ENCODE peak calls at places on chromosome X, in eight cellular contexts. S is lung; E is activated T-helper 2 cell treated with anti-CD3 and anti-CD28 coated beads, Interferon-gamma antibody, Interleukin-2, Interleukin-4, amounts not matched to agents 10 μg/mL and 5 μg/mL and 100 μg/mL, durations not matched to agents 14 hours and 24 hours and 36 hours; A is HepG2; W is occipital lobe; X is stimulated activated CD4-positive, alpha-beta T cell treated with anti-CD3 and anti-CD28 coated beads, Interleukin-4, amount 100 ng/mL, for 1 hour; O is EH; N is progenitor cell of endocrine pancreas. P is an unnamed sample.

GRCh38 chrX:84216406-84216805 is 28.4 kb upstream of the RPS6KA6 start:
- DNase-seq in S (no peak), E (no peak), A (no peak), W (no peak), X (no peak), O (no peak), N (no peak), P (peak; percentile 94)

GRCh38 chrX:80808854-80809493 is 703 bp downstream of the BRWD3 start:
- DNase-seq in S (no peak), E (peak; percentile 12), A (no peak), W (peak; percentile 3), X (peak; percentile 13), O (peak; percentile 7), N (no peak), P (peak; percentile 53)

GRCh38 chrX:147733369-147733768 is 178.3 kb upstream of the FMR1 start:
- DNase-seq in S (no peak), E (no peak), A (no peak), W (no peak), X (no peak), O (no peak), N (no peak), P (no peak)

GRCh38 chrX:63561425-63561824 is 210.3 kb upstream of the SPIN4 start:
- DNase-seq in S (no peak), E (no peak), A (no peak), W (no peak), X (no peak), O (peak; percentile 3), N (no peak), P (no peak)

GRCh38 chrX:130086414-130087207 is 23.7 kb downstream of the ELF4 start:
- DNase-seq in S (no peak), E (peak; percentile 63), A (no peak), W (no peak), X (peak; percentile 56), O (no peak), N (no peak), P (no peak)

GRCh38 chrX:34655496-34656258 is 1.4 kb downstream of the TMEM47 start:
- DNase-seq in S (no peak), E (no peak), A (no peak), W (no peak), X (no peak), O (peak; percentile 36), N (no peak), P (no peak)

GRCh38 chrX:101252634-101253033 is 33.0 kb downstream of the DRP2 start:
- DNase-seq in S (no peak), E (no peak), A (no peak), W (no peak), X (no peak), O (peak; percentile 10), N (no peak), P (no peak)

GRCh38 chrX:44344194-44344593 is 722 bp upstream of the EFHC2 start:
- DNase-seq in S (peak; percentile 35), E (peak; percentile 50), A (no peak), W (no peak), X (peak; percentile 45), O (no peak), N (no peak), P (no peak)

GRCh38 chrX:55451990-55452824 is at the start of gene MAGEH1:
- DNase-seq in S (peak; percentile 83), E (peak; percentile 72), A (peak; percentile 52), W (peak; percentile 84), X (peak; percentile 76), O (peak; percentile 87), N (peak; percentile 29), P (peak; percentile 48)

GRCh38 chrX:130020661-130021324 is 38.4 kb downstream of the BCORL1 start:
- DNase-seq in S (no peak), E (no peak), A (no peak), W (no peak), X (no peak), O (no peak), N (no peak), P (no peak)

GRCh38 chrX:75337525-75337924 is 63.6 kb downstream of the UPRT start:
- DNase-seq in S (no peak), E (no peak), A (no peak), W (no peak), X (no peak), O (no peak), N (no peak), P (no peak)

GRCh38 chrX:68438575-68438974 is 5.3 kb upstream of the OPHN1 start:
- DNase-seq in S (peak; percentile 52), E (no peak), A (peak; percentile 30), W (no peak), X (no peak), O (no peak), N (no peak), P (no peak)

GRCh38 chrX:13845721-13846378 is 29.0 kb upstream of the GPM6B start:
- DNase-seq in S (no peak), E (no peak), A (no peak), W (peak; percentile 12), X (no peak), O (no peak), N (no peak), P (no peak)